ENCODE peak calls at places on chromosomes 1 and 21, in seven cellular contexts. Y is fibroblast of lung, B is GM12878, E is neural progenitor cell, S is PC-9, Q is IMR-90, A is PC-3. T is an unnamed sample.

GRCh38 chr21:42350271-42350885 is 416 bp downstream of the TFF2 start:
- DNase-seq in Y (no peak), B (no peak), E (no peak), S (no peak), Q (no peak), A (no peak), T (no peak)

GRCh38 chr1:100530901-100531487 is 6.9 kb upstream of the GPR88 start:
- DNase-seq in Y (peak), B (peak), E (no peak), S (no peak), Q (peak), A (no peak), T (peak)

GRCh38 chr1:117852846-117853555 is 76.4 kb downstream of the GDAP2 start:
- DNase-seq in Y (no peak), B (no peak), E (no peak), S (no peak), Q (no peak), A (no peak), T (peak)

GRCh38 chr1:168465942-168466702 is 77.7 kb downstream of the XCL2 start:
- DNase-seq in Y (peak), B (peak), E (no peak), S (no peak), Q (peak), A (peak), T (peak)

GRCh38 chr1:184860535-184860934 is 105.9 kb upstream of the EDEM3 start:
- DNase-seq in Y (no peak), B (no peak), E (no peak), S (no peak), Q (no peak), A (no peak), T (no peak)

GRCh38 chr1:230867119-230867902 is 1.0 kb downstream of the C1orf198 start:
- DNase-seq in Y (peak), B (no peak), E (no peak), S (peak), Q (no peak), A (peak), T (peak)

GRCh38 chr1:206060840-206061239 is 7.9 kb downstream of the RHEX start:
- DNase-seq in Y (no peak), B (no peak), E (no peak), S (no peak), Q (no peak), A (no peak), T (peak)

GRCh38 chr1:231318568-231318967 is 19.1 kb downstream of the EXOC8 start:
- DNase-seq in Y (no peak), B (no peak), E (no peak), S (no peak), Q (no peak), A (no peak), T (no peak)

GRCh38 chr1:220825819-220826551 is 39.3 kb downstream of the MTARC1 start:
- DNase-seq in Y (no peak), B (no peak), E (no peak), S (no peak), Q (no peak), A (no peak), T (no peak)

GRCh38 chr1:22633697-22634463 is 2.5 kb upstream of the C1QA start:
- DNase-seq in Y (no peak), B (no peak), E (no peak), S (no peak), Q (no peak), A (no peak), T (peak)

GRCh38 chr1:155932085-155932484 is 2.1 kb downstream of the KHDC4 start:
- DNase-seq in Y (no peak), B (no peak), E (no peak), S (peak), Q (no peak), A (peak), T (peak)

GRCh38 chr1:229028509-229028908 is 242.4 kb upstream of the RAB4A start:
- DNase-seq in Y (no peak), B (no peak), E (peak), S (no peak), Q (no peak), A (no peak), T (no peak)

GRCh38 chr1:165560834-165561233 is 17.0 kb downstream of the LRRC52 start:
- DNase-seq in Y (no peak), B (no peak), E (no peak), S (no peak), Q (no peak), A (no peak), T (no peak)
- H2AFZ ChIP-seq in Y (no peak), B (no peak), E (no peak), S (no peak), Q (no peak), A (no peak), T (no peak)

GRCh38 chr21:37413553-37414291 is 47.1 kb downstream of the DYRK1A start:
- DNase-seq in Y (no peak), B (no peak), E (no peak), S (no peak), Q (no peak), A (no peak), T (no peak)

GRCh38 chr21:37414292-37415253 is 48.0 kb downstream of the DYRK1A start:
- DNase-seq in Y (no peak), B (no peak), E (no peak), S (no peak), Q (no peak), A (no peak), T (peak)

GRCh38 chr21:37415938-37416337 is 49.4 kb downstream of the DYRK1A start:
- DNase-seq in Y (no peak), B (no peak), E (no peak), S (no peak), Q (no peak), A (no peak), T (no peak)

GRCh38 chr21:37410639-37411038 is 44.1 kb downstream of the DYRK1A start:
- DNase-seq in Y (no peak), B (no peak), E (no peak), S (no peak), Q (no peak), A (no peak), T (no peak)

GRCh38 chr21:37412603-37413360 is 46.2 kb downstream of the DYRK1A start:
- DNase-seq in Y (peak), B (no peak), E (no peak), S (no peak), Q (peak), A (no peak), T (no peak)
- H3K4me3 ChIP-seq in Y (no peak), B (no peak), E (no peak), S (no peak), Q (no peak), A (no peak), T (no peak)

GRCh38 chr1:174825127-174825526 is 174.6 kb upstream of the CACYBP start:
- DNase-seq in Y (no peak), B (no peak), E (no peak), S (no peak), Q (no peak), A (no peak), T (no peak)

GRCh38 chr1:174828264-174828663 is 171.5 kb upstream of the CACYBP start:
- DNase-seq in Y (no peak), B (no peak), E (no peak), S (no peak), Q (no peak), A (no peak), T (no peak)

DNA sequence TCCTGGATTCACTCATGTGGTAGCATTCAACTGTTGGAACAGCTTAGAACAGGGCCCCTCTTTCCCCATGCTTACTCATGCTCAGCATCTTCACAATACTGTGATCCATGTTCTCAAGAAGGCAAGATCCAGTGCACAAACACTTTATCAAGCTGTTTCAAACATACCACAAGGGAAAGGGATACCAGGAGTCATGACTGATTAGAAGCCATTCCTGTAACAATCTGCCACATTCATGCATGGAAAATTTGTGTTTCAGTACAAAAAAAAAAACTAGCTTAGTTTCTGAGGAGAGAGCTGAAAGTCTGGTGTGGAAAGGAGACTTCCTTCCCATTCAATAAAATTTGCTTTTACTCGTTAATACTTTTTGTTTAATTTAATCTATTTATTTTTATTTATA is 169.7 kb upstream of the CACYBP start:
- DNase-seq in Y (no peak), B (no peak), E (no peak), S (no peak), Q (no peak), A (no peak), T (peak)
- TF ChIP-seq CTCF in Y (no peak), B (no peak), E (no peak), S (no peak), Q (no peak), A (no peak), T (no peak)

DNA sequence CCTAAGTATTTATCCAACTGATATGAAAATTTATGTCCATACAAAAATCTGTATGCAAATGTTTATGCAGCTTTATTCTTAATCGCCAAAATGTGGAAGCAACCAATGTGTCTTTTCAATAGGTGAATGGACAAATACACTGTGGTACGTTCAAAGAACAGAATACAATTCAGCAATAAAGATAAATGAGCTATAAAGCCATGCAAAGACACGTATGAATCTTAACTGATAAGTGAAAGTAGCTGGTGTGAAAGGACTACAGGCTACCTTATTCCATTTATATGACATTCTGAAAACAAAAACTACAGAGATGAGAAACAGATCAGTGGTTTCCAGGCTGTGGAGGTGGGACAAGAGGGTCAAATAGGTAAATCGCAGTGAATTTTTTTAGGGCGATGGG is 419.6 kb upstream of the B3GALT2 start:
- DNase-seq in Y (no peak), B (no peak), E (no peak), S (no peak), Q (no peak), A (no peak), T (no peak)
- H2AFZ ChIP-seq in Y (no peak), B (no peak), E (no peak), S (no peak), Q (no peak), A (no peak), T (no peak)

GRCh38 chr1:85580046-85580411 is 532 bp upstream of the CCN1 start:
- DNase-seq in Y (peak), B (no peak), E (no peak), S (no peak), Q (peak), A (peak), T (peak)

GRCh38 chr1:85581138-85581801 is 709 bp downstream of the CCN1 start:
- DNase-seq in Y (peak), B (no peak), E (peak), S (peak), Q (peak), A (peak), T (peak)

GRCh38 chr1:85582687-85583354 is 2.3 kb downstream of the CCN1 start:
- DNase-seq in Y (peak), B (no peak), E (no peak), S (no peak), Q (peak), A (peak), T (peak)

GRCh38 chr1:85583355-85584263 is 3.0 kb downstream of the CCN1 start:
- DNase-seq in Y (no peak), B (no peak), E (no peak), S (no peak), Q (peak), A (peak), T (peak)

DNA sequence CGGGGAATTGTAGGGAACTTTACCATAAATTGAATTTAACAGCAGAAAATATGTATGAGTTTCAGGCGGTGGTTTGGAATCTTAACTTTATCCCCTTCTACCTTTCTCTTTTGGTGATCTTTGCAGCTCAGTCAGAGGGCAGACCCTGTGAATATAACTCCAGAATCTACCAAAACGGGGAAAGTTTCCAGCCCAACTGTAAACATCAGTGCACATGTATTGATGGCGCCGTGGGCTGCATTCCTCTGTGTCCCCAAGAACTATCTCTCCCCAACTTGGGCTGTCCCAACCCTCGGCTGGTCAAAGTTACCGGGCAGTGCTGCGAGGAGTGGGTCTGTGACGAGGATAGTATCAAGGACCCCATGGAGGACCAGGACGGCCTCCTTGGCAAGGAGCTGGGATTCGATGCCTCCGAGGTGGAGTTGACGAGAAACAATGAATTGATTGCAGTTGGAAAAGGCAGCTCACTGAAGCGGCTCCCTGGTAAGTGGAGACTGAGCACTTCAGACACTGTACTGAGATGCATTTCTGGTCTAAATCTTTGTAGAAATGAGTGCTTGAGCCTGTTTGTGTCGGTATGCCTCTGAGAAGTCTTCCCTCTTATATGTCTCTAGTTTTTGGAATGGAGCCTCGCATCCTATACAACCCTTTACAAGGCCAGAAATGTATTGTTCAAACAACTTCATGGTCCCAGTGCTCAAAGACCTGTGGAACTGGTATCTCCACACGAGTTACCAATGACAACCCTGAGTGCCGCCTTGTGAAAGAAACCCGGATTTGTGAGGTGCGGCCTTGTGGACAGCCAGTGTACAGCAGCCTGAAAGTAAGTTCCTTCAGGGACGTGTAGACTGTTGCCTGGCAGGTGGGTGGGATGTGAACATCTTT is 1.5 kb downstream of the CCN1 start:
- DNase-seq in Y (peak), B (no peak), E (peak), S (peak), Q (peak), A (peak), T (peak)
- H3K4me3 ChIP-seq in Y (peak), B (no peak), E (peak), S (peak), Q (peak), A (peak), T (peak)

GRCh38 chr1:215637041-215637573 is 70.0 kb downstream of the KCTD3 start:
- DNase-seq in Y (peak), B (no peak), E (no peak), S (no peak), Q (peak), A (no peak), T (peak)
- TF ChIP-seq CTCF in Y (no peak), B (no peak), E (no peak), S (no peak), Q (no peak), A (no peak), T (no peak)

GRCh38 chr1:235722858-235723257 is 73.3 kb upstream of the GNG4 start:
- DNase-seq in Y (no peak), B (no peak), E (no peak), S (no peak), Q (no peak), A (no peak), T (no peak)
- H2AFZ ChIP-seq in Y (no peak), B (no peak), E (no peak), S (no peak), Q (no peak), A (no peak), T (no peak)